ENCODE peak calls at places on chromosomes 7 and 10, in seven cellular contexts. U is C1 segment of cervical spinal cord; G is activated CD4-positive, alpha-beta T cell treated with anti-CD3 and anti-CD28 coated beads for 48 hours; D is naive thymus-derived CD8-positive, alpha-beta T cell; F is Daoy; P is endothelial cell of umbilical vein; N is substantia nigra. X is an unnamed sample.

GRCh38 chr7:133820584-133820983 is 306.6 kb upstream of the LRGUK start:
- DNase-seq in U (no peak), G (no peak), D (no peak), F (no peak), P (no peak), N (no peak), X (no peak)

GRCh38 chr7:65379318-65379717 is 5.7 kb downstream of the ZNF92 start:
- DNase-seq in U (no peak), G (no peak), D (no peak), F (no peak), P (no peak), N (no peak), X (peak; percentile 60)

GRCh38 chr7:21327422-21328191 is 100.3 kb upstream of the SP4 start:
- DNase-seq in U (no peak), G (no peak), D (no peak), F (no peak), P (no peak), N (no peak), X (no peak)

GRCh38 chr7:4931932-4932331 is 27.1 kb downstream of the MMD2 start:
- DNase-seq in U (peak; percentile 91), G (peak; percentile 7), D (no peak), F (peak; percentile 63), P (no peak), N (peak; percentile 90), X (peak; percentile 20)

GRCh38 chr10:28737096-28737495 is 59.8 kb downstream of the BAMBI start:
- DNase-seq in U (no peak), G (no peak), D (no peak), F (no peak), P (no peak), N (no peak), X (no peak)

GRCh38 chr10:60172363-60172990 is 217.2 kb downstream of the ANK3 start:
- DNase-seq in U (no peak), G (no peak), D (no peak), F (no peak), P (no peak), N (no peak), X (no peak)

GRCh38 chr10:50501478-50501877 is 122.3 kb downstream of the SGMS1 start:
- DNase-seq in U (no peak), G (no peak), D (no peak), F (peak; percentile 19), P (no peak), N (no peak), X (peak; percentile 65)

GRCh38 chr10:101066890-101067355 is 5.1 kb downstream of the KAZALD1 start:
- DNase-seq in U (no peak), G (no peak), D (no peak), F (no peak), P (no peak), N (no peak), X (peak; percentile 16)

GRCh38 chr7:156969972-156970420 is 20.5 kb downstream of the NOM1 start:
- DNase-seq in U (no peak), G (no peak), D (peak; percentile 15), F (no peak), P (peak; percentile 15), N (no peak), X (no peak)

GRCh38 chr10:123614888-123615287 is 51.3 kb upstream of the GPR26 start:
- DNase-seq in U (no peak), G (peak; percentile 61), D (peak; percentile 7), F (peak; percentile 57), P (peak; percentile 35), N (peak; percentile 13), X (peak; percentile 14)

GRCh38 chr7:54664235-54665228 is 94.5 kb downstream of the SEC61G start:
- DNase-seq in U (peak; percentile 32), G (peak; percentile 42), D (no peak), F (peak; percentile 92), P (peak; percentile 34), N (peak; percentile 63), X (peak; percentile 63)

GRCh38 chr10:3827768-3828403 is 42.9 kb upstream of the KLF6 start:
- DNase-seq in U (no peak), G (no peak), D (no peak), F (no peak), P (no peak), N (no peak), X (no peak)